ENCODE peak calls at places on chromosomes 1 and 21, in ten cellular contexts. N, Z, E, W, R, C, V, Q, O and I are unnamed samples.

GRCh38 chr1:43009274-43009673 is 50.6 kb upstream of the SLC2A1 start:
- DNase-seq in E (no peak), O (no peak), Z (no peak), V (no peak), N (no peak), Q (no peak), W (no peak), C (no peak), R (no peak), I (no peak)

GRCh38 chr1:32066489-32066873 is 6.3 kb upstream of the TMEM39B start:
- DNase-seq in N (peak), V (peak), R (no peak), Q (peak), W (peak), C (no peak), E (no peak), O (no peak), Z (peak), I (peak)

GRCh38 chr1:66292944-66293343 is 241.0 kb upstream of the SGIP1 start:
- DNase-seq in V (no peak), Q (peak), N (no peak), R (no peak), E (no peak), C (no peak), W (no peak), O (no peak), Z (no peak), I (no peak)

GRCh38 chr1:230541306-230541705 is 101.0 kb upstream of the COG2 start:
- DNase-seq in C (no peak), V (no peak), Z (no peak), W (no peak), O (no peak), Q (no peak), N (no peak), E (no peak), R (no peak), I (no peak)

GRCh38 chr1:228343211-228343661 is 63.4 kb downstream of the TRIM11 start:
- DNase-seq in W (peak), C (no peak), E (no peak), N (no peak), V (peak), O (no peak), R (no peak), Q (no peak), Z (no peak), I (no peak)

GRCh38 chr1:6703016-6703415 is 1.4 kb upstream of the DNAJC11 start:
- DNase-seq in E (no peak), Z (peak), C (no peak), O (no peak), N (no peak), V (no peak), Q (no peak), R (peak), W (no peak), I (no peak)

GRCh38 chr1:117179471-117179870 is 31.3 kb downstream of the VTCN1 start:
- DNase-seq in C (no peak), N (no peak), V (no peak), Q (no peak), E (no peak), O (no peak), R (no peak), Z (no peak), W (no peak), I (no peak)

GRCh38 chr21:32371913-32372314 is 20.9 kb downstream of the URB1 start:
- DNase-seq in E (no peak), C (no peak), N (no peak), Q (no peak), W (no peak), R (no peak), V (no peak), O (no peak), Z (peak), I (no peak)

GRCh38 chr1:37553927-37554808 is at the start of gene SNIP1:
- DNase-seq in E (peak), N (peak), R (peak), Z (peak), V (peak), Q (peak), W (peak), C (peak), O (peak), I (peak)

GRCh38 chr1:25609921-25610320 is 6.7 kb upstream of the MAN1C1 start:
- DNase-seq in Z (peak), V (no peak), N (no peak), C (no peak), Q (no peak), E (no peak), W (no peak), R (no peak), O (no peak), I (no peak)

GRCh38 chr21:45302082-45303061 is 14.7 kb upstream of the POFUT2 start:
- DNase-seq in R (no peak), N (peak), O (no peak), E (no peak), W (peak), V (peak), Q (no peak), C (no peak), Z (peak), I (no peak)

GRCh38 chr1:84997667-84998600 is 1.0 kb upstream of the MCOLN2 start:
- DNase-seq in N (no peak), Z (peak), R (no peak), Q (no peak), O (peak), W (no peak), C (no peak), V (no peak), E (no peak), I (peak)

GRCh38 chr21:31520506-31521163 is 138.9 kb upstream of the SOD1 start:
- DNase-seq in O (no peak), E (peak), W (no peak), V (no peak), C (no peak), R (no peak), N (no peak), Z (no peak), Q (no peak), I (no peak)